ENCODE peak calls at places on chromosomes 12 and 14, in five cellular contexts. One of them, this sample, is unnamed.

GRCh38 chr12:123891516-123892179 is 81.0 kb downstream of the CCDC92 start:
- DNase-seq in A172: peak; percentile 13
- DNase-seq in posterior cingulate gyrus: no peak
- DNase-seq in amniotic epithelial cell: no peak
- DNase-seq in T-cell: no peak
- DNase-seq in this sample: no peak

GRCh38 chr14:73452341-73453191 is 5.8 kb downstream of the NUMB start:
- DNase-seq in amniotic epithelial cell: peak; percentile 92
- DNase-seq in posterior cingulate gyrus: no peak
- DNase-seq in A172: peak; percentile 90
- DNase-seq in T-cell: no peak
- DNase-seq in this sample: peak; percentile 11

GRCh38 chr12:106910202-106910601 is 45.5 kb upstream of the TMEM263 start:
- DNase-seq in T-cell: no peak
- DNase-seq in A172: no peak
- DNase-seq in posterior cingulate gyrus: no peak
- DNase-seq in amniotic epithelial cell: no peak
- DNase-seq in this sample: no peak

GRCh38 chr12:58583541-58583940 is 336.8 kb downstream of the LRIG3 start:
- DNase-seq in posterior cingulate gyrus: no peak
- DNase-seq in T-cell: no peak
- DNase-seq in A172: peak; percentile 66
- DNase-seq in amniotic epithelial cell: peak; percentile 67
- DNase-seq in this sample: no peak

GRCh38 chr14:72643317-72643801 is 250.5 kb downstream of the DPF3 start:
- DNase-seq in posterior cingulate gyrus: peak; percentile 53
- DNase-seq in T-cell: no peak
- DNase-seq in A172: peak; percentile 97
- DNase-seq in amniotic epithelial cell: peak; percentile 98
- DNase-seq in this sample: peak; percentile 62

GRCh38 chr12:66627988-66628317 is 50.9 kb downstream of the GRIP1 start:
- DNase-seq in T-cell: no peak
- DNase-seq in A172: no peak
- DNase-seq in posterior cingulate gyrus: no peak
- DNase-seq in amniotic epithelial cell: no peak
- DNase-seq in this sample: no peak

GRCh38 chr14:64800000-64800399 is 79.7 kb downstream of the SPTB start:
- DNase-seq in amniotic epithelial cell: peak; percentile 41
- DNase-seq in A172: peak; percentile 30
- DNase-seq in posterior cingulate gyrus: no peak
- DNase-seq in T-cell: no peak
- DNase-seq in this sample: peak; percentile 19

GRCh38 chr12:111748195-111748803 is 18.4 kb upstream of the ALDH2 start:
- DNase-seq in posterior cingulate gyrus: no peak
- DNase-seq in amniotic epithelial cell: no peak
- DNase-seq in A172: no peak
- DNase-seq in T-cell: no peak
- DNase-seq in this sample: no peak

GRCh38 chr14:104881369-104881979 is 16.4 kb downstream of the CEP170B start:
- DNase-seq in A172: no peak
- DNase-seq in posterior cingulate gyrus: no peak
- DNase-seq in amniotic epithelial cell: no peak
- DNase-seq in T-cell: no peak
- DNase-seq in this sample: no peak

GRCh38 chr14:61749264-61749663 is 13.0 kb upstream of the SNAPC1 start:
- DNase-seq in posterior cingulate gyrus: no peak
- DNase-seq in A172: no peak
- DNase-seq in T-cell: no peak
- DNase-seq in amniotic epithelial cell: peak; percentile 41
- DNase-seq in this sample: no peak

GRCh38 chr12:3913278-3913677 is 40.1 kb upstream of the PARP11 start:
- DNase-seq in posterior cingulate gyrus: no peak
- DNase-seq in T-cell: no peak
- DNase-seq in amniotic epithelial cell: no peak
- DNase-seq in A172: no peak
- DNase-seq in this sample: no peak

GRCh38 chr12:34402899-34403705 is 380.8 kb downstream of the ALG10 start:
- DNase-seq in T-cell: no peak
- DNase-seq in posterior cingulate gyrus: peak; percentile 2
- DNase-seq in amniotic epithelial cell: no peak
- DNase-seq in A172: no peak
- DNase-seq in this sample: no peak

GRCh38 chr14:54173782-54174181 is 217.2 kb upstream of the BMP4 start:
- DNase-seq in A172: no peak
- DNase-seq in posterior cingulate gyrus: no peak
- DNase-seq in amniotic epithelial cell: no peak
- DNase-seq in T-cell: no peak
- DNase-seq in this sample: no peak

GRCh38 chr12:125111403-125111802 is 46.2 kb downstream of the AACS start:
- DNase-seq in posterior cingulate gyrus: no peak
- DNase-seq in A172: no peak
- DNase-seq in amniotic epithelial cell: peak; percentile 31
- DNase-seq in T-cell: no peak
- DNase-seq in this sample: no peak

GRCh38 chr12:80175307-80175930 is 76.1 kb downstream of the OTOGL start:
- DNase-seq in A172: no peak
- DNase-seq in amniotic epithelial cell: peak; percentile 7
- DNase-seq in posterior cingulate gyrus: no peak
- DNase-seq in T-cell: no peak
- DNase-seq in this sample: no peak

GRCh38 chr12:70692681-70693288 is 55.6 kb upstream of the PTPRB start:
- DNase-seq in amniotic epithelial cell: peak; percentile 8
- DNase-seq in A172: peak; percentile 10
- DNase-seq in posterior cingulate gyrus: no peak
- DNase-seq in T-cell: no peak
- DNase-seq in this sample: peak; percentile 35

GRCh38 chr14:41925409-41925808 is 318.7 kb downstream of the LRFN5 start:
- DNase-seq in T-cell: no peak
- DNase-seq in posterior cingulate gyrus: no peak
- DNase-seq in amniotic epithelial cell: peak; percentile 46
- DNase-seq in A172: peak; percentile 14
- DNase-seq in this sample: peak; percentile 6

GRCh38 chr14:93262446-93262845 is 55.4 kb downstream of the UBR7 start:
- DNase-seq in posterior cingulate gyrus: no peak
- DNase-seq in amniotic epithelial cell: no peak
- DNase-seq in T-cell: no peak
- DNase-seq in A172: no peak
- DNase-seq in this sample: no peak

GRCh38 chr14:21476526-21476924 is 234 bp downstream of the RAB2B start:
- DNase-seq in A172: no peak
- DNase-seq in posterior cingulate gyrus: no peak
- DNase-seq in amniotic epithelial cell: no peak
- DNase-seq in T-cell: no peak
- DNase-seq in this sample: no peak

GRCh38 chr14:61438860-61439765 is 117.7 kb downstream of the PRKCH start:
- DNase-seq in A172: peak; percentile 63
- DNase-seq in amniotic epithelial cell: peak; percentile 13
- DNase-seq in posterior cingulate gyrus: no peak
- DNase-seq in T-cell: no peak
- DNase-seq in this sample: no peak

GRCh38 chr12:23006413-23006812 is 381.4 kb downstream of the ETNK1 start:
- DNase-seq in amniotic epithelial cell: no peak
- DNase-seq in A172: no peak
- DNase-seq in posterior cingulate gyrus: no peak
- DNase-seq in T-cell: no peak
- DNase-seq in this sample: no peak

GRCh38 chr12:12704593-12705230 is 8.7 kb upstream of the GPR19 start:
- DNase-seq in T-cell: no peak
- DNase-seq in A172: peak; percentile 82
- DNase-seq in posterior cingulate gyrus: no peak
- DNase-seq in amniotic epithelial cell: peak; percentile 94
- DNase-seq in this sample: peak; percentile 86

GRCh38 chr14:23862513-23862912 is 91.1 kb upstream of the DHRS4 start:
- DNase-seq in amniotic epithelial cell: no peak
- DNase-seq in posterior cingulate gyrus: no peak
- DNase-seq in T-cell: no peak
- DNase-seq in A172: no peak
- DNase-seq in this sample: no peak

GRCh38 chr12:27807063-27807703 is 27.1 kb upstream of the MANSC4 start:
- DNase-seq in amniotic epithelial cell: no peak
- DNase-seq in T-cell: peak; percentile 4
- DNase-seq in A172: no peak
- DNase-seq in posterior cingulate gyrus: no peak
- DNase-seq in this sample: no peak

GRCh38 chr12:89676935-89677334 is 31.7 kb downstream of the ATP2B1 start:
- DNase-seq in T-cell: no peak
- DNase-seq in A172: no peak
- DNase-seq in posterior cingulate gyrus: no peak
- DNase-seq in amniotic epithelial cell: no peak
- DNase-seq in this sample: no peak

GRCh38 chr14:85313801-85314207 is 216.1 kb upstream of the FLRT2 start:
- DNase-seq in posterior cingulate gyrus: no peak
- DNase-seq in T-cell: no peak
- DNase-seq in A172: no peak
- DNase-seq in amniotic epithelial cell: peak; percentile 92
- DNase-seq in this sample: no peak

GRCh38 chr12:102034346-102034745 is 27.4 kb downstream of the WASHC3 start:
- DNase-seq in T-cell: no peak
- DNase-seq in amniotic epithelial cell: peak; percentile 53
- DNase-seq in posterior cingulate gyrus: no peak
- DNase-seq in A172: no peak
- DNase-seq in this sample: no peak

GRCh38 chr12:112904571-112904970 is 2.2 kb upstream of the OAS1 start:
- DNase-seq in amniotic epithelial cell: no peak
- DNase-seq in T-cell: no peak
- DNase-seq in A172: peak; percentile 59
- DNase-seq in posterior cingulate gyrus: no peak
- DNase-seq in this sample: peak; percentile 65

GRCh38 chr12:93706824-93707223 is 29.6 kb downstream of the CRADD start:
- DNase-seq in posterior cingulate gyrus: no peak
- DNase-seq in T-cell: no peak
- DNase-seq in A172: no peak
- DNase-seq in amniotic epithelial cell: no peak
- DNase-seq in this sample: no peak

GRCh38 chr12:62190921-62191746 is 69.1 kb upstream of the USP15 start:
- DNase-seq in posterior cingulate gyrus: peak; percentile 20
- DNase-seq in T-cell: no peak
- DNase-seq in amniotic epithelial cell: no peak
- DNase-seq in A172: no peak
- DNase-seq in this sample: no peak

GRCh38 chr12:21677622-21678277 is 20.1 kb upstream of the LDHB start:
- DNase-seq in amniotic epithelial cell: no peak
- DNase-seq in A172: no peak
- DNase-seq in posterior cingulate gyrus: no peak
- DNase-seq in T-cell: peak; percentile 21
- DNase-seq in this sample: no peak

GRCh38 chr12:55728185-55728931 is 451 bp downstream of the CD63 start:
- DNase-seq in amniotic epithelial cell: peak; percentile 62
- DNase-seq in T-cell: no peak
- DNase-seq in posterior cingulate gyrus: peak; percentile 71
- DNase-seq in A172: peak; percentile 48
- DNase-seq in this sample: peak; percentile 75

GRCh38 chr12:104957388-104958008 is 592 bp downstream of the SLC41A2 start:
- DNase-seq in amniotic epithelial cell: no peak
- DNase-seq in T-cell: peak; percentile 7
- DNase-seq in A172: no peak
- DNase-seq in posterior cingulate gyrus: peak; percentile 24
- DNase-seq in this sample: no peak

GRCh38 chr12:54988402-54989054 is 4.0 kb upstream of the TESPA1 start:
- DNase-seq in A172: no peak
- DNase-seq in T-cell: no peak
- DNase-seq in amniotic epithelial cell: peak; percentile 6
- DNase-seq in posterior cingulate gyrus: peak; percentile 85
- DNase-seq in this sample: no peak

GRCh38 chr14:34035177-34035933 is 84.5 kb upstream of the EGLN3 start:
- DNase-seq in amniotic epithelial cell: peak; percentile 2
- DNase-seq in posterior cingulate gyrus: no peak
- DNase-seq in T-cell: no peak
- DNase-seq in A172: peak; percentile 61
- DNase-seq in this sample: peak; percentile 62

GRCh38 chr14:22844221-22845102 is 8.1 kb downstream of the MMP14 start:
- DNase-seq in amniotic epithelial cell: no peak
- DNase-seq in T-cell: no peak
- DNase-seq in posterior cingulate gyrus: no peak
- DNase-seq in A172: no peak
- DNase-seq in this sample: no peak

GRCh38 chr12:88571543-88571942 is 8.7 kb downstream of the KITLG start:
- DNase-seq in A172: no peak
- DNase-seq in T-cell: no peak
- DNase-seq in posterior cingulate gyrus: no peak
- DNase-seq in amniotic epithelial cell: no peak
- DNase-seq in this sample: no peak

GRCh38 chr12:107091989-107092641 is 1.2 kb downstream of the CRY1 start:
- DNase-seq in A172: peak; percentile 94
- DNase-seq in T-cell: no peak
- DNase-seq in posterior cingulate gyrus: no peak
- DNase-seq in amniotic epithelial cell: peak; percentile 98
- DNase-seq in this sample: peak; percentile 95

GRCh38 chr12:113391650-113392340 is 11.9 kb downstream of the SDS start:
- DNase-seq in A172: no peak
- DNase-seq in T-cell: no peak
- DNase-seq in amniotic epithelial cell: no peak
- DNase-seq in posterior cingulate gyrus: no peak
- DNase-seq in this sample: no peak

GRCh38 chr12:49295087-49296001 is at the start of gene PRPH:
- DNase-seq in A172: no peak
- DNase-seq in T-cell: no peak
- DNase-seq in posterior cingulate gyrus: no peak
- DNase-seq in amniotic epithelial cell: no peak
- DNase-seq in this sample: no peak